ENCODE peak calls at places on chromosome 6, in nine cellular contexts. N, R, Q, K, P, V, G, Z and L are unnamed samples.

GRCh38 chr6:84618046-84618752 is 146.2 kb downstream of the TBX18 start:
- DNase-seq in R (no peak), Q (no peak), K (no peak), P (no peak), Z (no peak), V (peak), G (peak), N (no peak), L (no peak)

GRCh38 chr6:67541591-67541990 is 1093.5 kb upstream of the ADGRB3 start:
- DNase-seq in Q (no peak), G (no peak), K (no peak), Z (no peak), R (no peak), V (no peak), N (no peak), P (no peak), L (no peak)

GRCh38 chr6:139029470-139030210 is 1.1 kb downstream of the ABRACL start:
- DNase-seq in R (peak), P (no peak), G (peak), Q (peak), V (peak), K (peak), Z (peak), N (peak), L (peak)

GRCh38 chr6:13807691-13808090 is 6.7 kb downstream of the MCUR1 start:
- DNase-seq in N (no peak), G (no peak), V (no peak), R (no peak), K (no peak), P (no peak), Q (no peak), Z (no peak), L (no peak)

GRCh38 chr6:4637691-4638433 is 138.3 kb upstream of the CDYL start:
- DNase-seq in R (peak), P (no peak), G (peak), Z (no peak), V (peak), Q (peak), K (no peak), N (no peak), L (peak)

GRCh38 chr6:108735991-108736345 is 112.3 kb upstream of the ARMC2 start:
- DNase-seq in G (no peak), P (no peak), R (no peak), V (no peak), N (peak), Z (no peak), Q (no peak), K (no peak), L (no peak)

GRCh38 chr6:87756858-87757257 is 54.8 kb upstream of the AKIRIN2 start:
- DNase-seq in N (no peak), V (peak), P (no peak), Z (no peak), Q (peak), R (peak), G (peak), K (no peak), L (peak)

GRCh38 chr6:12013368-12013617 is 1.2 kb downstream of the HIVEP1 start:
- DNase-seq in G (no peak), N (no peak), P (no peak), Q (no peak), V (no peak), R (no peak), K (no peak), Z (no peak), L (no peak)

GRCh38 chr6:33785766-33786165 is 3.2 kb downstream of the LEMD2 start:
- DNase-seq in Z (no peak), R (no peak), P (no peak), V (peak), K (no peak), N (no peak), G (peak), Q (no peak), L (no peak)

GRCh38 chr6:94349227-94349626 is 929.9 kb upstream of the EPHA7 start:
- DNase-seq in N (no peak), Z (no peak), G (no peak), R (no peak), Q (no peak), K (no peak), P (no peak), V (no peak), L (no peak)

GRCh38 chr6:156167289-156168076 is 609.7 kb upstream of the ARID1B start:
- DNase-seq in V (peak), R (no peak), Z (no peak), Q (peak), P (no peak), K (no peak), N (no peak), G (peak), L (no peak)

GRCh38 chr6:93567164-93567563 is 147.8 kb upstream of the EPHA7 start:
- DNase-seq in V (no peak), G (no peak), R (no peak), P (no peak), Z (no peak), K (no peak), Q (no peak), N (no peak), L (no peak)

GRCh38 chr6:30877419-30878262 is 6.7 kb upstream of the DDR1 start:
- DNase-seq in N (peak), V (peak), K (peak), Q (peak), Z (peak), R (peak), G (peak), P (peak), L (peak)

GRCh38 chr6:84016029-84016428 is 17.5 kb upstream of the MRAP2 start:
- DNase-seq in K (no peak), Z (no peak), G (no peak), N (no peak), P (no peak), R (no peak), Q (no peak), V (no peak), L (no peak)

GRCh38 chr6:109393882-109394281 is 11.6 kb upstream of the CD164 start:
- DNase-seq in V (peak), Z (no peak), G (peak), K (no peak), P (no peak), Q (no peak), N (no peak), R (no peak), L (no peak)

GRCh38 chr6:129860901-129861665 is at the start of gene TMEM244:
- DNase-seq in G (peak), Q (no peak), V (peak), N (no peak), Z (no peak), K (no peak), R (no peak), P (no peak), L (no peak)

GRCh38 chr6:13288481-13288880 is 39.9 kb downstream of the TBC1D7 start:
- DNase-seq in Q (no peak), R (no peak), P (no peak), V (no peak), Z (peak), N (no peak), K (no peak), G (no peak), L (no peak)

GRCh38 chr6:20791932-20792331 is 257.7 kb downstream of the CDKAL1 start:
- DNase-seq in R (no peak), P (no peak), G (no peak), Q (no peak), N (no peak), K (no peak), V (no peak), Z (no peak), L (no peak)

GRCh38 chr6:163408352-163408991 is 6.0 kb upstream of the QKI start:
- DNase-seq in P (no peak), R (no peak), V (no peak), Q (no peak), K (no peak), N (no peak), G (no peak), Z (no peak), L (no peak)

GRCh38 chr6:128323011-128323410 is 197.4 kb downstream of the PTPRK start:
- DNase-seq in V (no peak), Q (no peak), N (no peak), K (no peak), Z (no peak), R (no peak), P (no peak), G (no peak), L (no peak)

GRCh38 chr6:89281779-89282246 is 33.3 kb downstream of the GABRR2 start:
- DNase-seq in G (peak), K (no peak), Z (no peak), P (no peak), V (peak), R (peak), Q (peak), N (peak), L (peak)

GRCh38 chr6:32854376-32855178 is 585 bp downstream of the PSMB9 start:
- DNase-seq in P (no peak), V (peak), R (peak), Q (peak), K (peak), G (no peak), N (peak), Z (no peak), L (peak)

GRCh38 chr6:87045521-87046075 is 49.3 kb downstream of the CGA start:
- DNase-seq in V (no peak), R (peak), Q (no peak), Z (no peak), K (no peak), P (no peak), G (no peak), N (no peak), L (no peak)

GRCh38 chr6:36336779-36337194 is at the start of gene BNIP5:
- DNase-seq in V (no peak), K (no peak), N (no peak), Q (no peak), G (no peak), Z (no peak), P (no peak), R (peak), L (peak)

GRCh38 chr6:100780648-100781047 is 100.5 kb downstream of the ASCC3 start:
- DNase-seq in Q (no peak), G (no peak), P (no peak), N (no peak), R (no peak), Z (no peak), K (no peak), V (no peak), L (no peak)

DNA sequence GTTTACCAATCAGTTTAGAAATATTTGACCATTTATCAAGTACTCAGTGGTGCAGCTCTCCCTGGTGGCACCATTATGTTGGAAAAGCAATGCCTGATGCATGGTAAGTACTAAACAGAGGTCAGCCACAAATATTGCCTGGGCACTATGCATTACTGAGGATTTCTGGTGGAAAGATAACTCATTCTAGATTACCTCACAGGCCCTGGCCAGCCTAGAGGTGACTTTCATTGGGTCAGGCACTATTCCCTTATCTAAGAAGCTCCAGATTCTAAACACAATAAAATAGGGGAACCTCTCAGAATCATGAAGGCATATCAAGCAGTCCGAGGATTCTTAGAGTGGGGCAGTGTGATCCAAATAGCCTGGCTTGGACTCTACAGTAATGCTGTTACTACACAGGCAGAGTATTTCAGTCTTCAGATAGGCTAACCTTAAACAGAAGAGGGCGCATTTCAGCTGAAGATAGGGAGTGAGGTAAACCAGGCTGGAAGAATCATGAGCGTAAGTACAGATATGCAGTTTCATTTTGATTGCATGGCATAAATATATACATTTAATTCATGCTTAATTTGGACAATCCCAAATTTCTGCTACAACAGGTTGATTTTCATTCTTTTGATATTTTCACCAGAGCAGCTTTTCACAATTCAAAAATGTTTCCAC is 12.1 kb downstream of the LGSN start:
- DNase-seq in G (peak), R (peak), Z (no peak), V (peak), N (peak), K (no peak), P (no peak), Q (peak), L (peak)
- TF ChIP-seq CTCF in G (peak), R (peak), Z (no peak), V (peak), N (peak), K (peak), P (peak), Q (peak), L (peak)

GRCh38 chr6:118284736-118285360 is 263.2 kb upstream of the PLN start:
- DNase-seq in Q (no peak), K (no peak), G (no peak), Z (no peak), P (no peak), R (no peak), N (peak), V (peak), L (no peak)
- TF ChIP-seq CTCF in Q (peak), K (peak), G (peak), Z (no peak), P (peak), R (no peak), N (peak), V (peak), L (peak)

GRCh38 chr6:52663120-52663934 is 7.6 kb upstream of the TMEM14A start:
- DNase-seq in R (peak), Q (peak), P (no peak), V (peak), Z (no peak), G (peak), K (no peak), N (peak), L (peak)
- TF ChIP-seq CTCF in R (peak), Q (peak), P (peak), V (peak), Z (peak), G (peak), K (peak), N (peak), L (peak)

DNA sequence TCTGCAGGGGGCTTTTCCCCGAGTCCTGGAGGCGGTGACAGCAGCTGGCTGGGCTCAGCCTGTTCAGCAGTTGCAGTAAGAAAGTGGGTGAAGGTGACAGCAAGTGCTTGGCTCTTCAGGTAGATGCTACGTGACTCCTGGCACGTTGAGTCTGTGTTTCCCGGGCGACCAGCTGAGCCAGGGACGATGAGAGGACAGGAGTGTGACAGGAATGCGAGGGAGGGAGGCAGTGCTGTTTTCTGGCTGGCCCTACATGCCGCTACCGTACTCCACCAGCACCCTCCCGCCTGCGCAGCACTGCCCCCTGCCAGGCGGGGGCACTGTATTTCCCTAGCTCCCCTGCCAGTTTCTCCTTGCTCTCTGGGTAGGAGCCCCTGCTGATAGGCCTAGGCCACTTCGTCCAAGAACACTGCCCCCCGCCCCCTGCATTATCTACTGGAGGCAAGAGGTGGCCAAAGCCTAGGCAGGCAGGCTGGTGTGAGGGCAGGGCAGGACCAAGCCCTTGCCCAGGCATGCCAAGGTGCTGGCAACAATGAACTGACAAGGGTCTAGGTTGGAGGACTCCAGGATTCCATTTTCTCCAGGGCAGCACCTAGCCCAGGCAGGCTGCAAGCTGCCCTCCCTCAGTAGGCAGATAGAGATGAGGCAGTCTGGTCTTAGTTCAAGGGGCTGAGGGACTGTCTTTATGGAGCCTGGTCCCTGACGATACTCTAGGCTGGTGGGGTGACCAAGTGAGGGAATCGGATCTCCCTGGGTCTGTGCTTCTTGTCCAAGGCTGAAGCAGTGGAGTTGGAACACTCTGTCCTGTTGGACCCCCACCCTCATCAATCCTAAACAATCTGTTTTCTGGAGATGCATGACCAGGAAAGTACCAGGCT is 19.2 kb downstream of the MRPS18A start:
- DNase-seq in V (peak), Q (peak), G (peak), N (peak), K (peak), P (peak), Z (no peak), R (peak), L (peak)
- TF ChIP-seq CTCF in V (peak), Q (peak), G (peak), N (peak), K (peak), P (peak), Z (peak), R (peak), L (peak)

GRCh38 chr6:16764188-16764950 is 3.1 kb upstream of the ATXN1 start:
- DNase-seq in V (peak), Q (no peak), Z (no peak), G (peak), R (peak), N (peak), K (no peak), P (no peak), L (no peak)
- TF ChIP-seq CTCF in V (peak), Q (peak), Z (no peak), G (peak), R (peak), N (peak), K (peak), P (peak), L (peak)

GRCh38 chr6:46419576-46420002 is 71.7 kb downstream of the RCAN2 start:
- DNase-seq in P (no peak), V (peak), N (peak), Q (peak), R (peak), Z (no peak), K (no peak), G (peak), L (peak)

GRCh38 chr6:46421939-46422338 is 69.3 kb downstream of the RCAN2 start:
- DNase-seq in V (no peak), Q (no peak), Z (no peak), P (no peak), N (peak), K (no peak), R (no peak), G (no peak), L (no peak)

GRCh38 chr6:46422619-46423018 is 68.6 kb downstream of the RCAN2 start:
- DNase-seq in Z (no peak), N (no peak), Q (no peak), G (no peak), R (no peak), P (no peak), K (no peak), V (no peak), L (no peak)

GRCh38 chr6:46421239-46421638 is 70.0 kb downstream of the RCAN2 start:
- DNase-seq in G (no peak), P (no peak), Z (no peak), R (no peak), V (no peak), K (no peak), Q (no peak), N (no peak), L (no peak)
- TF ChIP-seq CTCF in G (no peak), P (no peak), Z (no peak), R (no peak), V (no peak), K (no peak), Q (no peak), N (no peak), L (no peak)